ENCODE peak calls at places on chromosome 10, in five cellular contexts. X, W, V, Z and A are unnamed samples.

GRCh38 chr10:60270426-60270825 is 119.2 kb downstream of the ANK3 start:
- DNase-seq in X (no peak), Z (peak), V (no peak), W (peak), A (no peak)

GRCh38 chr10:50640238-50640637 is 16.5 kb upstream of the SGMS1 start:
- DNase-seq in V (no peak), W (no peak), X (no peak), Z (no peak), A (no peak)

GRCh38 chr10:35684625-35685024 is 42.5 kb upstream of the FZD8 start:
- DNase-seq in V (no peak), W (no peak), Z (no peak), X (no peak), A (no peak)

GRCh38 chr10:21020545-21020944 is 123.4 kb upstream of the NEBL start:
- DNase-seq in V (no peak), W (peak), X (peak), Z (no peak), A (no peak)

GRCh38 chr10:124611738-124612137 is 132.4 kb downstream of the FAM53B start:
- DNase-seq in Z (no peak), X (no peak), W (no peak), V (peak), A (no peak)

GRCh38 chr10:119104653-119105024 is 726 bp downstream of the DENND10 start:
- DNase-seq in Z (no peak), V (peak), W (no peak), X (no peak), A (no peak)

GRCh38 chr10:24947304-24948097 is 4.9 kb downstream of the PRTFDC1 start:
- DNase-seq in Z (peak), X (no peak), W (peak), V (no peak), A (no peak)

GRCh38 chr10:99711129-99711719 is 20.7 kb downstream of the COX15 start:
- DNase-seq in Z (peak), V (no peak), X (peak), W (peak), A (no peak)

GRCh38 chr10:133124357-133125211 is 35.4 kb upstream of the KNDC1 start:
- DNase-seq in V (peak), W (no peak), Z (no peak), X (no peak), A (no peak)

GRCh38 chr10:43844236-43844635 is 195.6 kb upstream of the ZNF32 start:
- DNase-seq in X (no peak), Z (no peak), V (no peak), W (no peak), A (no peak)

GRCh38 chr10:17075975-17076374 is 53.6 kb downstream of the CUBN start:
- DNase-seq in Z (no peak), W (no peak), V (no peak), X (no peak), A (no peak)

GRCh38 chr10:63008491-63008890 is 124.6 kb upstream of the NRBF2 start:
- DNase-seq in V (no peak), X (no peak), W (no peak), Z (no peak), A (no peak)

GRCh38 chr10:92573091-92573797 is 649 bp downstream of the IDE start:
- DNase-seq in Z (peak), W (peak), V (peak), X (no peak), A (no peak)

GRCh38 chr10:50545846-50546245 is 77.9 kb downstream of the SGMS1 start:
- DNase-seq in V (no peak), W (no peak), X (no peak), Z (no peak), A (no peak)

DNA sequence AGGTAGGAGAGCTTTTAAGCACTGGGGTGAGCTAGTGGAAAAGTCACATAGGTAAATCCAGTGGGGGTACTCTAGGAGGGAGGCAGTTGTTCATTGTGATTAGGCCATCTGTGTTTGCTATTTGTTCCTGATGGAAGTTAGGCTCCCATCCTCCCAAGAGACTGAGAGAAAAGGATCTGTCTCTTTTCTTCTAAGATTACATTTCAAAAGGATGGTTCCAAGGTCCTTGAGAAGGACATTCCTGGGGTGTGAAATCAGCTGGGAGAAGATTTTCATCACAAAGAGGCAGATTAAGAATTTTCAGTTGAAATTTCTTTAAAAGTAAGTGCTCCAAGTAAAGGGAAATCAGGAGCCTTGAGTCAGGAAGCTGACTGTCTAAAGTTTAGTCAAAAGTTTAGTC is 210.8 kb upstream of the CSTF2T start:
- DNase-seq in W (no peak), V (no peak), X (no peak), Z (peak), A (no peak)
- H3K4me3 ChIP-seq in W (no peak), V (no peak), X (no peak), Z (no peak), A (no peak)

DNA sequence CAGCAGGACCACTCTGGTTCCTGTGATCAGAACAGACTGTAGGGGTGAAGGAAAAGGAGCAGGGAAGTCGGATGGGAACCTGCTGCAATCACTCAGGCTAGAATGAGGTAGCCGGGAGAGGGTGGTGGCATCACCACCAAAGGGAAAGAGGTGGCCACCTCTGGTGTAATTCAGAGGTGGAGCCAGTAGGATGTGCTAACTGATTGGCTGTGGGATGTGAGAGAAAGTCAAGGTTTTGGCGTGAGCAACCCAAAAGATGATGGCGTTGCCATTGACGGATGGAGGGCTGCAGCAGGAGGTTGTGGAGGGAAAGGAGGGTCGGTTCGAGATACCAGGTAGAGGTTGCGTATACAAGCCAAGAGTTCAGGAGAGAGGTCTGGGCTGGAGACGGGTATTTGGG is 7.4 kb upstream of the VSIR start:
- DNase-seq in Z (no peak), W (no peak), X (no peak), V (peak), A (no peak)
- TF ChIP-seq CTCF in Z (no peak), W (no peak), X (no peak), V (no peak), A (no peak)

GRCh38 chr10:116670706-116671105 is 50.0 kb downstream of the PNLIPRP2 start:
- DNase-seq in X (no peak), W (no peak), Z (no peak), V (no peak), A (no peak)
- H3K4me3 ChIP-seq in X (no peak), W (no peak), Z (no peak), V (no peak), A (no peak)

GRCh38 chr10:23437987-23438546 is 808 bp upstream of the OTUD1 start:
- DNase-seq in Z (no peak), V (peak), X (no peak), W (no peak), A (no peak)

GRCh38 chr10:23439452-23439919 is 611 bp downstream of the OTUD1 start:
- DNase-seq in V (no peak), X (no peak), Z (no peak), W (no peak), A (no peak)

GRCh38 chr10:23435378-23435777 is 3.5 kb upstream of the OTUD1 start:
- DNase-seq in X (no peak), Z (no peak), V (no peak), W (no peak), A (no peak)

GRCh38 chr10:23439920-23440875 is 1.3 kb downstream of the OTUD1 start:
- DNase-seq in X (no peak), V (peak), W (peak), Z (peak), A (no peak)

DNA sequence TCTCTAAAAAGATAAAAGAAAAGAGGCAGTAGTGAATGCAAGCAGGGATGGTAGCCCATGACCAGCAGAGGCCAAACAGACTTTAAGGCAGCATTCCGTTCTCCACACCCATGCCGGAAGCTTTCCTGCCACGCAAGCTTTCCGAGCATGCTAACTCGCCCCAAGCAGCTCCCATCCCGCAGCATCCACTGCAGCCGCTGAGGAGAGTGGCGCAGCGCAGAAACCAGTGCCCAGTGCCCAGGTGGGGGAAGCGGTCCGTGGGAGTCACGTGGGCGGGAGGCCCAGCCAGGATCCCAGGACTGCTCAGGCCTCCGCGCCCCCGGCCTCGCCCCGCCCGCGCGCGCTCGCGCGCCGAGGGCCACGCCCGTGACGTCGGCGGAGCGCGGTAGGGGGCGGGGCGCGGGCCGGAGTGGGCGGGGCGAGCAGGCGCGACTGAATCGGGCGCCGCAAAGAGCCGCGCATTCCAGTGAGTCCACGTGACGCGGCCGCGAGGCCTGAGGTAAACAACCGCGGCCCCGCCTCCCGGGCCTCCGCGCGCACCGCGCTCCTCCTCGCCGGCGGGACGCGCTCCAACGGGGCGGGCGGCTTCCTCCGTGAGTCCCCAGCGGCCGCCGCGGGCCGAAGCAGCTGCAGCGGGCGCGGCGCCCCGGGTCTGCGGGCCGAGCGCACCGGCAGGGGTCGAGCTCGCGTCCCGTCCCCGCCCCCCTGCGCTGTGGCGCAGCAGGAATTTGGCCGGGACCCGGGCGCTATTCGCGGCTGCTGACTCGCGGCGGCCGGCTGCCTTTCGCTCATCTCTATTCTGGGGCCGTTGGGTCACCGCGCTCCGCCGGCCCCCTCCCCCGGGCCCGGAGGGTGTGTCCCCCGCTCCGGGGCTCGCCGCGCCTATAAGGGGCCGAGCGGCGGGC is at the start of gene OTUD1:
- DNase-seq in X (peak), Z (peak), V (peak), W (peak), A (peak)
- TF ChIP-seq CTCF in X (no peak), Z (peak), V (peak), W (no peak), A (peak)

GRCh38 chr10:110725809-110726641 is 81.9 kb downstream of the RBM20 start:
- DNase-seq in Z (peak), X (no peak), W (no peak), V (no peak), A (no peak)

GRCh38 chr10:110721406-110722038 is 77.4 kb downstream of the RBM20 start:
- DNase-seq in Z (no peak), X (no peak), V (no peak), W (no peak), A (no peak)

GRCh38 chr10:110723224-110723891 is 79.2 kb downstream of the RBM20 start:
- DNase-seq in X (no peak), W (no peak), Z (no peak), V (no peak), A (no peak)

GRCh38 chr10:110724937-110725336 is 80.8 kb downstream of the RBM20 start:
- DNase-seq in Z (no peak), W (no peak), X (peak), V (no peak), A (no peak)

DNA sequence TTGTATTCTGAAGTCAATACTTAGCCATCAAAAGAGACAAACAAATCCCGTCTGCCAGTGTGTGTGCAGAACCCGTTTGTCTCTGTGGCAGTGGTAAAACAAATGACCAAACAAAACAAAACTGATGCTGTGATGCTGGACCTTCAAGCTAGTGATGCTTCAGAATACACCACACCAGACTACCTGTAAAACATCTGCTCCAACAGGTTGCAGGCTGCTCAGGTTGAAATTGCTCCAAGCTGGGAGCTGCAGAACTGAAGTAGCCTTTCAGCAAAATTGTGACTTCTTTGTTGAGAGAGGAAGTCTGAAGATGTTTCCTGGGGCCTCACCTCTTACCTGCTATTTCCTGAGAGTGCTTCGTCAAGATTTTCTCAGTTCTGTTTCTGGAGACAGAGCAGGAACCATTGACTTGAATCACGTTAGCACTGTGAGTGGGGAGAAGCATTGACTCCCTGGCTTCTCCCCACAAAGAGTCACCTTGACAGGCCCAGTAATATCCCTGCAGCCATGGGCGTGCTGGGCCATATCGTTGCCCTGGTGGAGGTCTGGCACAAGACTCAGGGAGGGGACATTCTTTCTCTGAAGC is 80.1 kb downstream of the RBM20 start:
- DNase-seq in Z (no peak), V (no peak), W (no peak), X (no peak), A (no peak)
- H3K4me3 ChIP-seq in Z (no peak), V (no peak), W (no peak), X (no peak), A (no peak)